ENCODE peak calls at places on chromosomes 2 and 18, in four cellular contexts. One of them, this sample, is unnamed.

GRCh38 chr2:154125900-154126299 is 254.2 kb downstream of the GALNT13 start:
- DNase-seq in activated CD8-positive, alpha-beta memory T cell treated with anti-CD3 and anti-CD28 coated beads for 1 hour: no peak
- DNase-seq in thoracic aorta: no peak
- DNase-seq in AG20443: peak
- DNase-seq in this sample: no peak

GRCh38 chr2:14615701-14616100 is 16.8 kb upstream of the LRATD1 start:
- DNase-seq in AG20443: no peak
- DNase-seq in activated CD8-positive, alpha-beta memory T cell treated with anti-CD3 and anti-CD28 coated beads for 1 hour: no peak
- DNase-seq in thoracic aorta: no peak
- DNase-seq in this sample: no peak

GRCh38 chr2:37615808-37616673 is 55.4 kb downstream of the CDC42EP3 start:
- DNase-seq in AG20443: no peak
- DNase-seq in activated CD8-positive, alpha-beta memory T cell treated with anti-CD3 and anti-CD28 coated beads for 1 hour: no peak
- DNase-seq in thoracic aorta: no peak
- DNase-seq in this sample: no peak

GRCh38 chr18:63683152-63683551 is 19.6 kb upstream of the SERPINB11 start:
- DNase-seq in AG20443: peak
- DNase-seq in thoracic aorta: no peak
- DNase-seq in activated CD8-positive, alpha-beta memory T cell treated with anti-CD3 and anti-CD28 coated beads for 1 hour: no peak
- DNase-seq in this sample: no peak

GRCh38 chr2:67289921-67290371 is 107.2 kb upstream of the ETAA1 start:
- DNase-seq in activated CD8-positive, alpha-beta memory T cell treated with anti-CD3 and anti-CD28 coated beads for 1 hour: no peak
- DNase-seq in AG20443: no peak
- DNase-seq in thoracic aorta: no peak
- DNase-seq in this sample: no peak

GRCh38 chr2:215841175-215841816 is 172.1 kb downstream of the MREG start:
- DNase-seq in thoracic aorta: no peak
- DNase-seq in activated CD8-positive, alpha-beta memory T cell treated with anti-CD3 and anti-CD28 coated beads for 1 hour: no peak
- DNase-seq in AG20443: no peak
- DNase-seq in this sample: no peak

GRCh38 chr2:232203936-232204335 is 174.6 kb upstream of the ALPP start:
- DNase-seq in AG20443: no peak
- DNase-seq in thoracic aorta: no peak
- DNase-seq in activated CD8-positive, alpha-beta memory T cell treated with anti-CD3 and anti-CD28 coated beads for 1 hour: no peak
- DNase-seq in this sample: no peak

GRCh38 chr2:227942021-227942420 is 70.6 kb downstream of the DAW1 start:
- DNase-seq in thoracic aorta: no peak
- DNase-seq in activated CD8-positive, alpha-beta memory T cell treated with anti-CD3 and anti-CD28 coated beads for 1 hour: no peak
- DNase-seq in AG20443: no peak
- DNase-seq in this sample: no peak

GRCh38 chr18:12518326-12518725 is 110.6 kb downstream of the PRELID3A start:
- DNase-seq in AG20443: no peak
- DNase-seq in activated CD8-positive, alpha-beta memory T cell treated with anti-CD3 and anti-CD28 coated beads for 1 hour: no peak
- DNase-seq in thoracic aorta: no peak
- DNase-seq in this sample: no peak

GRCh38 chr2:135773917-135774316 is 32.3 kb downstream of the UBXN4 start:
- DNase-seq in AG20443: no peak
- DNase-seq in activated CD8-positive, alpha-beta memory T cell treated with anti-CD3 and anti-CD28 coated beads for 1 hour: no peak
- DNase-seq in thoracic aorta: no peak
- DNase-seq in this sample: no peak

GRCh38 chr2:177165103-177165583 is 47.5 kb upstream of the HNRNPA3 start:
- DNase-seq in activated CD8-positive, alpha-beta memory T cell treated with anti-CD3 and anti-CD28 coated beads for 1 hour: no peak
- DNase-seq in AG20443: peak
- DNase-seq in thoracic aorta: no peak
- DNase-seq in this sample: no peak

GRCh38 chr18:48293954-48294893 is 115.0 kb downstream of the ZBTB7C start:
- DNase-seq in activated CD8-positive, alpha-beta memory T cell treated with anti-CD3 and anti-CD28 coated beads for 1 hour: no peak
- DNase-seq in AG20443: no peak
- DNase-seq in thoracic aorta: no peak
- DNase-seq in this sample: no peak

GRCh38 chr2:148338544-148338943 is 306.0 kb upstream of the EPC2 start:
- DNase-seq in activated CD8-positive, alpha-beta memory T cell treated with anti-CD3 and anti-CD28 coated beads for 1 hour: no peak
- DNase-seq in thoracic aorta: no peak
- DNase-seq in AG20443: peak
- DNase-seq in this sample: no peak

GRCh38 chr2:37776487-37776886 is 105.0 kb upstream of the CDC42EP3 start:
- DNase-seq in activated CD8-positive, alpha-beta memory T cell treated with anti-CD3 and anti-CD28 coated beads for 1 hour: no peak
- DNase-seq in AG20443: peak
- DNase-seq in thoracic aorta: peak
- DNase-seq in this sample: no peak

GRCh38 chr18:77068321-77068841 is 64.2 kb downstream of the MBP start:
- DNase-seq in thoracic aorta: no peak
- DNase-seq in activated CD8-positive, alpha-beta memory T cell treated with anti-CD3 and anti-CD28 coated beads for 1 hour: no peak
- DNase-seq in AG20443: no peak
- DNase-seq in this sample: no peak